ENCODE peak calls at places on chromosomes 16 and 17, in six cellular contexts. Q is neuronal stem cell, L is IMR-90, D is H9, W is H1, V is trophoblast cell. K is an unnamed sample.
A peak's percentile ranks its signal among the peaks of the same experiment; 100 is the strongest.

GRCh38 chr17:38676706-38677504 is 2.1 kb upstream of the EPOP start:
- DNase-seq in Q (peak; percentile 78), L (peak; percentile 77), D (peak; percentile 95), W (peak; percentile 62), V (peak; percentile 99), K (peak; percentile 81)

GRCh38 chr17:79834575-79835469 is 4.4 kb downstream of the CBX4 start:
- DNase-seq in Q (no peak), L (no peak), D (peak; percentile 90), W (no peak), V (no peak), K (no peak)

GRCh38 chr17:75352079-75352569 is 53.4 kb downstream of the GRB2 start:
- DNase-seq in Q (no peak), L (no peak), D (peak; percentile 83), W (no peak), V (no peak), K (no peak)

GRCh38 chr17:79075861-79076406 is 1.3 kb downstream of the ENGASE start:
- DNase-seq in Q (no peak), L (no peak), D (no peak), W (no peak), V (no peak), K (no peak)

GRCh38 chr16:55499951-55500350 is 8.9 kb upstream of the LPCAT2 start:
- DNase-seq in Q (no peak), L (peak; percentile 99), D (no peak), W (no peak), V (peak; percentile 98), K (peak; percentile 100)

GRCh38 chr16:88902744-88903143 is 36.3 kb upstream of the PABPN1L start:
- DNase-seq in Q (no peak), L (no peak), D (no peak), W (no peak), V (no peak), K (no peak)

GRCh38 chr17:50627386-50627781 is 7.3 kb upstream of the ABCC3 start:
- DNase-seq in Q (no peak), L (no peak), D (no peak), W (no peak), V (no peak), K (no peak)

GRCh38 chr16:17224859-17225258 is 245.9 kb downstream of the XYLT1 start:
- DNase-seq in Q (no peak), L (peak; percentile 82), D (no peak), W (no peak), V (no peak), K (no peak)

GRCh38 chr17:76351526-76352071 is 2.1 kb downstream of the PRPSAP1 start:
- DNase-seq in Q (no peak), L (no peak), D (no peak), W (no peak), V (peak; percentile 48), K (no peak)

GRCh38 chr17:81165246-81166032 is at the start of gene PVALEF:
- DNase-seq in Q (peak; percentile 38), L (no peak), D (peak; percentile 63), W (peak; percentile 17), V (peak; percentile 21), K (peak; percentile 3)

GRCh38 chr16:46748775-46749705 is 896 bp upstream of the MYLK3 start:
- DNase-seq in Q (no peak), L (no peak), D (no peak), W (no peak), V (no peak), K (peak; percentile 31)

GRCh38 chr17:59327891-59328290 is 3.6 kb upstream of the YPEL2 start:
- DNase-seq in Q (no peak), L (no peak), D (no peak), W (no peak), V (no peak), K (no peak)

GRCh38 chr17:15306406-15306970 is 34.9 kb downstream of the TEKT3 start:
- DNase-seq in Q (no peak), L (peak; percentile 31), D (no peak), W (no peak), V (no peak), K (peak; percentile 22)

GRCh38 chr16:89915303-89916232 is 3.1 kb upstream of the MC1R start:
- DNase-seq in Q (no peak), L (no peak), D (no peak), W (no peak), V (no peak), K (no peak)

GRCh38 chr17:62968445-62968923 is 2.4 kb downstream of the TANC2 start:
- DNase-seq in Q (peak; percentile 53), L (peak; percentile 94), D (peak; percentile 74), W (no peak), V (peak; percentile 90), K (peak; percentile 91)

GRCh38 chr16:67241008-67241900 is 6.0 kb downstream of the FHOD1 start:
- DNase-seq in Q (no peak), L (peak; percentile 92), D (peak; percentile 42), W (no peak), V (peak; percentile 53), K (peak; percentile 94)

GRCh38 chr17:28494445-28495188 is 11.5 kb upstream of the FOXN1 start:
- DNase-seq in Q (peak; percentile 63), L (peak; percentile 52), D (peak; percentile 90), W (peak; percentile 41), V (peak; percentile 77), K (peak; percentile 63)

GRCh38 chr16:29727452-29727851 is 18.3 kb downstream of the C16orf54 start:
- DNase-seq in Q (no peak), L (no peak), D (no peak), W (no peak), V (no peak), K (no peak)

GRCh38 chr17:77304051-77304745 is 163.4 kb downstream of the SEC14L1 start:
- DNase-seq in Q (no peak), L (no peak), D (no peak), W (no peak), V (no peak), K (peak; percentile 22)

GRCh38 chr16:10122546-10122945 is 59.7 kb downstream of the GRIN2A start:
- DNase-seq in Q (no peak), L (no peak), D (no peak), W (no peak), V (no peak), K (peak; percentile 10)

GRCh38 chr16:15811416-15811777 is 45.4 kb downstream of the MYH11 start:
- DNase-seq in Q (no peak), L (no peak), D (no peak), W (no peak), V (no peak), K (no peak)

GRCh38 chr17:13735861-13736260 is 134.1 kb upstream of the HS3ST3A1 start:
- DNase-seq in Q (no peak), L (no peak), D (no peak), W (no peak), V (no peak), K (no peak)

GRCh38 chr17:80949451-80950421 is 41.9 kb upstream of the CHMP6 start:
- DNase-seq in Q (no peak), L (no peak), D (peak; percentile 77), W (no peak), V (no peak), K (no peak)

GRCh38 chr16:84640145-84640544 is 8.2 kb upstream of the KLHL36 start:
- DNase-seq in Q (no peak), L (no peak), D (no peak), W (no peak), V (no peak), K (no peak)
- H3K14ac ChIP-seq in Q (no peak overlapping the region), L (peak overlapping the region; percentile 69), D (no peak overlapping the region), W (no peak overlapping the region), V (no peak overlapping the region), K (peak overlapping the region; percentile 63)

GRCh38 chr17:45070001-45070400 is 8.9 kb downstream of the NMT1 start:
- DNase-seq in Q (no peak), L (no peak), D (no peak), W (no peak), V (no peak), K (no peak)
- H3K14ac ChIP-seq in Q (no peak overlapping the region), L (no peak overlapping the region), D (no peak overlapping the region), W (no peak overlapping the region), V (no peak overlapping the region), K (no peak overlapping the region)

GRCh38 chr16:85858984-85859817 is 39.8 kb upstream of the IRF8 start:
- DNase-seq in Q (no peak), L (no peak), D (no peak), W (no peak), V (no peak), K (no peak)
- H3K14ac ChIP-seq in Q (no peak overlapping the region), L (no peak overlapping the region), D (no peak overlapping the region), W (no peak overlapping the region), V (no peak overlapping the region), K (no peak overlapping the region)

GRCh38 chr17:61382796-61383688 is 16.6 kb upstream of the TBX2 start:
- DNase-seq in Q (no peak), L (no peak), D (no peak), W (no peak), V (no peak), K (no peak)

GRCh38 chr17:61380217-61380835 is 19.3 kb upstream of the TBX2 start:
- DNase-seq in Q (no peak), L (no peak), D (no peak), W (no peak), V (no peak), K (no peak)

GRCh38 chr17:61381537-61381936 is 18.1 kb upstream of the TBX2 start:
- DNase-seq in Q (no peak), L (no peak), D (no peak), W (no peak), V (no peak), K (no peak)

GRCh38 chr17:61379457-61380216 is 20.0 kb upstream of the TBX2 start:
- DNase-seq in Q (no peak), L (no peak), D (no peak), W (no peak), V (no peak), K (no peak)

DNA sequence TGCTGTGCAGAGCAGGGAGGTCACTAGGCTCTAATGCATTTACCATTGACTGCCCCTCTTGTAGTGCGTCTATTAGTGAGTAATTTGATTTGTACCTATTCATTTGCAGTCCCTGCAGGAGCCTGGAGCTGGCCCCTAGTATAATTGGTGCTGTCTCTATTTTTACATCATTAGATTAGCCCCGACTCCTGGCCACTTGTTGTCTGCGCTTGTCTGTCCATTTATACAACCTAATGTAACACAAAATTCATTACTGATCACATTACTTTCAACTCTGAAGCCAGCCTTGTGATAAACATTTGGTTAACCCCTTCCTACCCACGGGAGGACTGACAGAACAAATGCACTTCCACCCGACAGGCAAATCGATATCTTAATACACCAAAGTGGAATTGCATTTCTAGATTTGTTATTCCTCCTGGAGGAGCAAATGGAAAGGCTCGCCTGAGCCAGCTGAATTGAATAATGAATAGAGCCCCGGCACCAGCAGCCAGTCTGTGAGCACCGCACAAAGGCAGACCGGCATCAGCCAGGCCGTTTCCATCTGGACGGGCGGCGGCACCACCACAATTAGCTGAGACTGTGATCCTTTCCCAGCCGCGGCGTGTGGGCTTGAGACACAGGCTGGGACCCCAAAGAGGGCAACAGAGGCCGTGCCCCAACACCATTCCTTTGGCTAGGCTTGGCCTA is 18.7 kb upstream of the TBX2 start:
- DNase-seq in Q (no peak), L (no peak), D (no peak), W (no peak), V (no peak), K (no peak)
- H3K14ac ChIP-seq in Q (no peak overlapping the region), L (no peak overlapping the region), D (no peak overlapping the region), W (no peak overlapping the region), V (no peak overlapping the region), K (no peak overlapping the region)

GRCh38 chr16:51497541-51498211 is 346.6 kb upstream of the SALL1 start:
- DNase-seq in Q (no peak), L (no peak), D (no peak), W (no peak), V (no peak), K (no peak)
- H3K14ac ChIP-seq in Q (no peak overlapping the region), L (no peak overlapping the region), D (no peak overlapping the region), W (no peak overlapping the region), V (no peak overlapping the region), K (no peak overlapping the region)

GRCh38 chr17:9971991-9972390 is 66.9 kb upstream of the RCVRN start:
- DNase-seq in Q (no peak), L (peak; percentile 44), D (no peak), W (no peak), V (peak; percentile 72), K (peak; percentile 58)
- H3K14ac ChIP-seq in Q (no peak overlapping the region), L (peak overlapping the region; percentile 6), D (no peak overlapping the region), W (no peak overlapping the region), V (peak overlapping the region; percentile 13), K (no peak overlapping the region)

K was measured in mesenchymal stem cell.